ENCODE peak calls at places on chromosomes 3 and 15, in ten cellular contexts. K is prostate gland, B is breast epithelium, A is HCT116, F is SK-N-MC, I is HepG2, Y is GM12892, V is K562, X is esophagus muscularis mucosa, M is stomach. J is an unnamed sample.

GRCh38 chr3:63333815-63334214 is 55.7 kb downstream of the SYNPR start:
- DNase-seq in K (no peak), B (no peak), A (no peak), F (no peak), I (no peak), Y (no peak), V (no peak), X (no peak), M (no peak), J (no peak)

GRCh38 chr3:111786922-111787321 is 72.1 kb upstream of the PHLDB2 start:
- DNase-seq in K (no peak), B (no peak), A (no peak), F (no peak), I (no peak), Y (no peak), V (no peak), X (no peak), M (no peak), J (no peak)

GRCh38 chr15:59165726-59166125 is 40.9 kb upstream of the LDHAL6B start:
- DNase-seq in K (peak; percentile 77), B (no peak), A (no peak), F (no peak), I (no peak), Y (no peak), V (no peak), X (no peak), M (no peak), J (no peak)

GRCh38 chr3:137217733-137218132 is 259.9 kb downstream of the IL20RB start:
- DNase-seq in K (no peak), B (no peak), A (no peak), F (no peak), I (no peak), Y (no peak), V (peak; percentile 18), X (no peak), M (no peak), J (no peak)

GRCh38 chr3:141425523-141426233 is 57.4 kb downstream of the ZBTB38 start:
- DNase-seq in K (no peak), B (no peak), A (no peak), F (no peak), I (peak; percentile 45), Y (no peak), V (peak; percentile 25), X (no peak), M (no peak), J (no peak)

GRCh38 chr3:141336672-141337522 is 31.4 kb upstream of the ZBTB38 start:
- DNase-seq in K (no peak), B (no peak), A (no peak), F (no peak), I (peak; percentile 56), Y (peak; percentile 42), V (no peak), X (no peak), M (no peak), J (no peak)

GRCh38 chr3:48464713-48465221 is 18.2 kb downstream of the ATRIP start:
- DNase-seq in K (peak; percentile 25), B (no peak), A (no peak), F (no peak), I (no peak), Y (no peak), V (no peak), X (no peak), M (no peak), J (no peak)

GRCh38 chr3:156664285-156665178 is 9.9 kb upstream of the TIPARP start:
- DNase-seq in K (no peak), B (no peak), A (no peak), F (no peak), I (no peak), Y (no peak), V (no peak), X (no peak), M (no peak), J (no peak)

GRCh38 chr15:94247789-94248638 is 16.7 kb downstream of the MCTP2 start:
- DNase-seq in K (no peak), B (no peak), A (no peak), F (no peak), I (peak; percentile 82), Y (no peak), V (no peak), X (no peak), M (no peak), J (no peak)

DNA sequence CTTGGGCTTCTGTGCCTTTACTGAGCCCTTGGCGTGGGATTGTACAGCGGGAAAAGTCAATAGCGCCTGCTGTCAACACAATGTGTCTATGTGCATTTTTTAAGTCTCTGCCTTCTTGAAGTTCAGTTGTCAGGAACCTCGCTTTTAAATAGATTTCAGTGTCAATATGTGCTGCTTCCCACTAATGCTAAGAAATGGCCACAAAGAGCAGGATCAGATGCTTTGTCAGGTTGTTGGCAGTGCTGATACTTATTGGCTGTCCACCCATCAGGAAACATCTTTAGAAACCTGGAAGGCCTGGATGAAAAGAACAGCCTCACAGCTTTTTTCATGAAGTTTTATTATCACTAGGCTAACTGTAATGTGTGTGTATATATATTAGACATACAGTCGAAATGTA is 424.5 kb downstream of the C3orf38 start:
- DNase-seq in K (no peak), B (no peak), A (no peak), F (no peak), I (no peak), Y (no peak), V (no peak), X (no peak), M (no peak), J (no peak)
- TF ChIP-seq POLR2AphosphoS5 in K (no peak), B (no peak), A (no peak), F (no peak), I (no peak), Y (no peak), V (no peak), X (no peak), M (no peak), J (no peak)

DNA sequence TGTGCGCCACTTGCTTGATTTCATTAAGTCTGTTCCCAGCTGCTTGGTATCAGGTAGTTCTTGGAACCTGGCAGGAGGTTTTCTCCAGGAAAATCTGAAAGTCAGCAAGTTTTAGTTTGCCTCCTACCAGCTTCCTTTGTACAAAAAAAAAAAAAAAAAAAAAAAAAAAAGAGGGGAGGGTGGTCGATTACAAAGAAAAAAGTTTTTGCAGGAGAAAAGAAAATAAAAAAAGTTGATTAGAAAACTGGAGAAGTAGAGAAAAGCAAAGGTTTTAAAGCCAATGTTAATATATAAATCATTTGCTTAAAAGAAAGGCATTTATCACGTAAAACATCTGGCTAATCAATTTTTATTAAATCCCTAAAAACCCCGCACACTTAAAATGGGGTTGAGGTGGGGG is 5.9 kb downstream of the EPHA3 start:
- DNase-seq in K (no peak), B (no peak), A (no peak), F (no peak), I (no peak), Y (no peak), V (no peak), X (no peak), M (no peak), J (no peak)
- TF ChIP-seq POLR2AphosphoS5 in K (no peak), B (no peak), A (no peak), F (no peak), I (no peak), Y (no peak), V (no peak), X (no peak), M (no peak), J (no peak)

DNA sequence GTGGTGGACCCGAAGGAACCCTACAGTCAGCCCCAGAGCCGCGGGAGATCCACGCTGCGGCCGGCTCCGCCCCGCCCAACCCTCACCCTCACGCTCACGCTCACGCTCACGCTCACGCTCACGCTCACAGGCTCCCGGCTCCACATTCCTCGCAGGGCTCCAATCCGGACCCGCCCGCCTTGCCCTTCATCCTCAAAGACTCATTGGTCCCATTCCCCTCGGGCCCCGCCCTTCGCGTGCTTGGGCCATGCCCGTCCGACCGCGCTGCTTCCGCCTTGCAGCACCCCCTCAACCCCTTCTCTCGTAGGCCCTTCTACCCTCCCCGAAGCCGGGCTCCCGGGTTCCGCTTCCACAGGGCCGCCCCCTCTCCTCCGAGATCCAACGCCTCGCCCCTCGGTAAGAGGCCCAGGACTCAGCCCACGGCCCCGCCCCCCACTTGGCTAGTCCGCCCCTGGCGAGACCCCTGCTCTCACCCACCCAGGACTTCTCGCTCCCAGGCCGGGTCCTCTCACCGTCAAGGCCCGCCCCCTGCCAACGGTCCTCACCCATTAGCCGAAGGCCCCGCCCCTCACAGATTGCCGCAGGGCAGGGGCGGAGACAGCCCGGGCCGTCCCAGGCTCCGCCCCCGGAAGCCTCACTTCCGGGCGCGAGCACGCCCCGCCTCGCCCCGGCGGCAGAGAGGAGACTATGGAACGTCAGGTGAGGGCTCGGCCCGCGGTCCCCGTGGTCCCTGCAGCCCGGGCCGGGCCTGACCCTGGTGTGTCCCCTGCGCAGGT is at the start of gene APEH:
- DNase-seq in K (peak; percentile 93), B (peak; percentile 93), A (peak; percentile 97), F (peak; percentile 66), I (peak; percentile 96), Y (peak; percentile 98), V (peak; percentile 93), X (peak; percentile 98), M (peak; percentile 98), J (peak; percentile 98)
- TF ChIP-seq POLR2AphosphoS5 in K (peak; percentile 77), B (peak; percentile 57), A (peak; percentile 82), F (peak; percentile 77), I (peak; percentile 62), Y (peak; percentile 6), V (peak; percentile 35), X (peak; percentile 85), M (peak; percentile 42), J (peak; percentile 74)

GRCh38 chr3:14947886-14948608 is 664 bp downstream of the NR2C2 start:
- DNase-seq in K (peak; percentile 98), B (peak; percentile 94), A (peak; percentile 92), F (peak; percentile 64), I (peak; percentile 89), Y (peak; percentile 95), V (peak; percentile 99), X (peak; percentile 99), M (peak; percentile 97), J (peak; percentile 98)

GRCh38 chr3:14949126-14949525 is 1.7 kb downstream of the NR2C2 start:
- DNase-seq in K (no peak), B (no peak), A (no peak), F (no peak), I (no peak), Y (no peak), V (no peak), X (no peak), M (no peak), J (no peak)

GRCh38 chr3:14947105-14947885 is at the start of gene NR2C2:
- DNase-seq in K (peak; percentile 81), B (peak; percentile 82), A (peak; percentile 32), F (no peak), I (peak; percentile 68), Y (peak; percentile 77), V (peak; percentile 94), X (peak; percentile 94), M (peak; percentile 88), J (peak; percentile 91)

GRCh38 chr3:14950274-14950673 is 2.9 kb downstream of the NR2C2 start:
- DNase-seq in K (no peak), B (no peak), A (no peak), F (no peak), I (no peak), Y (no peak), V (no peak), X (no peak), M (no peak), J (no peak)

DNA sequence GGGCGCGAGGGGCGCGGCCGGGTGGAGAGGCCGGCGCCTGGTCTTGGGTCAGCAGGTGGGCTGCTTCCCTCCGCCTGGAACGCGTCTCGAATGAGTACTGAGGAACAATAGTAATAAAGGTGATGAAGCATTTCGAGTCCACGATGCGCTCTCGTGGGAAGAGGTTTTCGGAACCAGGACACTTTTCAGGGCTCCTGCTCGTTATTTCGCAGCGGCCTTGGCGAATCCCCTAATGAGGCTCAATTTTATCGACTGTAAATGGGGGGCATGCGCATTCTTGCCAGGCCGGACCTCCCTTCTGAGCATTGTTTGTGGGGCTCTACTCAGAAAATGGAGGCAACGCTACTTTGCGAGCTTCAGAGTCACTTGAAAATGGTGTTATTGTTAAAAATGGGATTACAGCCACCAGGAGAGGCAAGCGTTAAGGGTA is 1.2 kb downstream of the NR2C2 start:
- DNase-seq in K (no peak), B (no peak), A (no peak), F (no peak), I (no peak), Y (no peak), V (no peak), X (no peak), M (no peak), J (no peak)
- TF ChIP-seq POLR2AphosphoS5 in K (no peak), B (no peak), A (no peak), F (no peak), I (peak; percentile 36), Y (peak; percentile 69), V (peak; percentile 17), X (no peak), M (no peak), J (no peak)